ENCODE peak calls at places on chromosomes 7 and 10, in four cellular contexts. S, O, L and G are unnamed samples.

GRCh38 chr7:154598405-154598804 is 404.5 kb downstream of the PAXIP1 start:
- DNase-seq in S (no peak), O (peak), L (no peak), G (no peak)

GRCh38 chr7:18352339-18353255 is 143.0 kb upstream of the HDAC9 start:
- DNase-seq in S (peak), O (peak), L (peak), G (peak)

GRCh38 chr10:13189946-13190345 is 28.6 kb downstream of the MCM10 start:
- DNase-seq in S (no peak), O (no peak), L (no peak), G (no peak)

GRCh38 chr7:32163141-32163806 is 93.1 kb upstream of the PDE1C start:
- DNase-seq in S (no peak), O (no peak), L (peak), G (peak)

GRCh38 chr7:33757563-33758165 is 147.7 kb upstream of the BMPER start:
- DNase-seq in S (peak), O (peak), L (peak), G (peak)

GRCh38 chr7:32618987-32619386 is 123.7 kb downstream of the AVL9 start:
- DNase-seq in S (no peak), O (no peak), L (peak), G (no peak)

GRCh38 chr7:157577061-157577460 is 240.3 kb downstream of the DNAJB6 start:
- DNase-seq in S (no peak), O (no peak), L (no peak), G (no peak)

GRCh38 chr7:22694597-22695207 is 32.3 kb upstream of the IL6 start:
- DNase-seq in S (no peak), O (no peak), L (no peak), G (no peak)

GRCh38 chr10:13629116-13629515 is 42.4 kb downstream of the PRPF18 start:
- DNase-seq in S (no peak), O (no peak), L (no peak), G (no peak)

GRCh38 chr10:115935731-115936130 is 337.3 kb downstream of the GFRA1 start:
- DNase-seq in S (no peak), O (no peak), L (no peak), G (no peak)

GRCh38 chr7:988426-988911 is 5.5 kb downstream of the CYP2W1 start:
- DNase-seq in S (no peak), O (peak), L (no peak), G (no peak)

GRCh38 chr10:106136175-106136574 is 1028.3 kb downstream of the SORCS1 start:
- DNase-seq in S (no peak), O (no peak), L (peak), G (no peak)

GRCh38 chr7:102841290-102841689 is 71.5 kb upstream of the LRRC17 start:
- DNase-seq in S (no peak), O (no peak), L (no peak), G (peak)

GRCh38 chr7:157192861-157193260 is 54.1 kb downstream of the UBE3C start:
- DNase-seq in S (no peak), O (no peak), L (no peak), G (no peak)

GRCh38 chr10:95475827-95476481 is 85.2 kb downstream of the SORBS1 start:
- DNase-seq in S (peak), O (peak), L (peak), G (no peak)

GRCh38 chr10:101228682-101229274 is 485 bp downstream of the LBX1 start:
- DNase-seq in S (peak), O (no peak), L (no peak), G (no peak)

GRCh38 chr7:151660141-151660540 is 140.4 kb upstream of the RHEB start:
- DNase-seq in S (no peak), O (no peak), L (peak), G (no peak)

GRCh38 chr10:46094931-46095755 is 49.1 kb upstream of the MSMB start:
- DNase-seq in S (no peak), O (no peak), L (no peak), G (peak)

GRCh38 chr10:119724630-119725549 is 960 bp upstream of the INPP5F start:
- DNase-seq in S (peak), O (no peak), L (no peak), G (no peak)

GRCh38 chr10:79046991-79047874 is 21.5 kb upstream of the ZMIZ1 start:
- DNase-seq in S (no peak), O (no peak), L (no peak), G (no peak)

GRCh38 chr10:97991875-97992274 is 38.5 kb downstream of the CRTAC1 start:
- DNase-seq in S (peak), O (peak), L (peak), G (peak)

GRCh38 chr7:46512901-46513431 is 591.9 kb upstream of the IGFBP3 start:
- DNase-seq in S (no peak), O (peak), L (no peak), G (no peak)

GRCh38 chr7:44064791-44065430 is 456 bp downstream of the PGAM2 start:
- DNase-seq in S (peak), O (no peak), L (no peak), G (no peak)

GRCh38 chr10:60735244-60735643 is 43.0 kb upstream of the CDK1 start:
- DNase-seq in S (peak), O (no peak), L (peak), G (no peak)

GRCh38 chr10:60733826-60734225 is 44.5 kb upstream of the CDK1 start:
- DNase-seq in S (no peak), O (no peak), L (peak), G (no peak)

GRCh38 chr10:60732240-60733188 is 45.8 kb upstream of the CDK1 start:
- DNase-seq in S (peak), O (peak), L (peak), G (peak)

GRCh38 chr10:60734226-60734625 is 44.1 kb upstream of the CDK1 start:
- DNase-seq in S (no peak), O (no peak), L (no peak), G (no peak)

DNA sequence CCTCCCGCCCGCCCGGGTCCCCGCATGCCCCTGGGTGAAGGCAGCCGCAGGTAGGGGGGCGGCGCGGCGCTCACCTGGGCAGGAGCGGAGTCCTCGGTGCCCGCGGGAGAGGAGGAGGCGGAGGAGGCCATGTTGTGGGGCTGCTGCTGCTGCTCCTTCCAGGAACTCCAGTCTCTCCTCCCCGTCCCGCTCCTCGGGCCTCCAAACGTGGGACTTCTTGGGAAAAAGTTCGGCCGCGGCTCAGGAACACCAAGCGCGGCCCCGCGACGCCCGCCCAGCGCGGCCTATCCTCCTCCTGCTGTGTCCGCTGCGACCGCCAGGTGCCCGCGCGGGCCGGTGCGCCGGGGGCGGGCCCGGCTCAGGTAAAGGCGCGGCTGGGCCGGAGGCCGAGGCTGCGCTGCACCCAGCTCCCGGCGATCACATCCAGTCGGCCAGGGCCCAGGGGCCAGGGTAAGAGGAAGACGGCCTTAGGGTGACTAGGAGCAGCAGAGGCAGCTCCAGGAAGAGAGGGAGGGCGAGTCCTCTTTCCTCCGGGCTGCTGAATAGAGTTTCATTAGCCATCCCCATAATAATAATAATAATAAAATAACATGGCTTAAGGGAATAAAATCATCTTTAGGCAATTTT is 45.0 kb upstream of the CDK1 start:
- DNase-seq in S (peak), O (peak), L (peak), G (peak)
- TF ChIP-seq EZH2 in S (no peak), O (no peak), L (no peak), G (no peak)

DNA sequence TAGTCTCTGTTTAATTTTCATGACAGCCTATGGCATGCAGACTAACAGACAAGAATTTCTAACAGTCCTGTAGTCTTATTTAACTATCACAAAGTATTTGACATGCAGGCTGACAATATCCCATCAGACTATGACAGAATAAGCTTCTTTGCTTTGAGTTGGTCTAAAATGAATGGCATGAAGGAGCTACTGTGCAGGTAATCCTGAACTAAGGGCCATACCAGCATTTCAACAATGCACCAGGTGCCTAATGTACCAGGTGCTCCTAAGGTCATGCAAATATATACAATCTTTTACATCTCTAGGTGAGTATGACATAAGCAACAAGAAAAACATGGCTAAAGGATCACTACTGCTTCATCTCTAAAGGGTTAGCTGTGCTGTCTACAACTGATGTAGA is 13.6 kb upstream of the MSS51 start:
- DNase-seq in S (no peak), O (no peak), L (no peak), G (no peak)
- TF ChIP-seq EZH2 in S (no peak), O (no peak), L (no peak), G (no peak)

GRCh38 chr7:129719980-129720732 is 108.6 kb downstream of the NRF1 start:
- DNase-seq in S (no peak), O (no peak), L (no peak), G (no peak)
- TF ChIP-seq EZH2 in S (no peak), O (no peak), L (no peak), G (no peak)

GRCh38 chr7:106068986-106069385 is 43.1 kb downstream of the SYPL1 start:
- DNase-seq in S (no peak), O (no peak), L (peak), G (no peak)
- TF ChIP-seq EZH2 in S (no peak), O (no peak), L (no peak), G (no peak)

GRCh38 chr7:128364166-128364565 is 2.7 kb upstream of the PRRT4 start:
- DNase-seq in S (no peak), O (no peak), L (no peak), G (no peak)

GRCh38 chr7:128362670-128363069 is 1.2 kb upstream of the PRRT4 start:
- DNase-seq in S (no peak), O (no peak), L (peak), G (no peak)

GRCh38 chr7:128359939-128360338 is 1.6 kb downstream of the PRRT4 start:
- DNase-seq in S (no peak), O (no peak), L (no peak), G (no peak)

GRCh38 chr7:128363261-128363721 is 1.8 kb upstream of the PRRT4 start:
- DNase-seq in S (no peak), O (no peak), L (no peak), G (peak)

GRCh38 chr7:128361463-128362441 is at the start of gene PRRT4:
- DNase-seq in S (peak), O (peak), L (peak), G (peak)
- TF ChIP-seq EZH2 in S (peak), O (no peak), L (no peak), G (no peak)

GRCh38 chr10:22341936-22342222 is 3.4 kb upstream of the SPAG6 start:
- DNase-seq in S (no peak), O (no peak), L (no peak), G (no peak)

GRCh38 chr10:22340362-22341189 is 4.7 kb upstream of the SPAG6 start:
- DNase-seq in S (peak), O (peak), L (peak), G (peak)

GRCh38 chr10:22338260-22338894 is 6.9 kb upstream of the SPAG6 start:
- DNase-seq in S (peak), O (no peak), L (peak), G (no peak)

GRCh38 chr10:22341190-22341935 is 3.9 kb upstream of the SPAG6 start:
- DNase-seq in S (no peak), O (peak), L (no peak), G (no peak)

GRCh38 chr10:22339761-22340361 is 5.4 kb upstream of the SPAG6 start:
- DNase-seq in S (no peak), O (no peak), L (peak), G (no peak)
- TF ChIP-seq EZH2 in S (peak), O (no peak), L (no peak), G (no peak)

GRCh38 chr10:70477661-70478162 is 855 bp upstream of the PALD1 start:
- DNase-seq in S (peak), O (peak), L (peak), G (peak)

GRCh38 chr10:70480254-70480861 is 1.8 kb downstream of the PALD1 start:
- DNase-seq in S (no peak), O (no peak), L (no peak), G (no peak)

GRCh38 chr10:70479161-70479531 is 579 bp downstream of the PALD1 start:
- DNase-seq in S (peak), O (no peak), L (no peak), G (no peak)

GRCh38 chr10:70479626-70480253 is 1.2 kb downstream of the PALD1 start:
- DNase-seq in S (peak), O (no peak), L (no peak), G (no peak)

GRCh38 chr10:70478191-70479160 is at the start of gene PALD1:
- DNase-seq in S (peak), O (peak), L (peak), G (peak)
- TF ChIP-seq EZH2 in S (no peak), O (peak), L (peak), G (no peak)

GRCh38 chr10:123136221-123136805 is 543 bp downstream of the HMX3 start:
- DNase-seq in S (peak), O (no peak), L (no peak), G (no peak)
- TF ChIP-seq EZH2 in S (peak), O (peak), L (no peak), G (peak)

GRCh38 chr10:133337079-133337725 is 506 bp upstream of the CALY start:
- DNase-seq in S (no peak), O (no peak), L (no peak), G (no peak)

GRCh38 chr10:133336131-133337078 is at the start of gene CALY:
- DNase-seq in S (peak), O (no peak), L (no peak), G (peak)

GRCh38 chr10:133332936-133333699 is 3.6 kb downstream of the CALY start:
- DNase-seq in S (no peak), O (no peak), L (no peak), G (no peak)

GRCh38 chr10:133334495-133335237 is 2.0 kb downstream of the CALY start:
- DNase-seq in S (peak), O (no peak), L (no peak), G (no peak)

GRCh38 chr10:133335238-133336122 is 1.2 kb downstream of the CALY start:
- DNase-seq in S (peak), O (peak), L (peak), G (peak)
- TF ChIP-seq EZH2 in S (no peak), O (no peak), L (no peak), G (no peak)